ENCODE peak calls at places on chromosomes 1 and 21, in six cellular contexts. G is hepatocyte, W is kidney epithelial cell, V is astrocyte of the spinal cord, K is cardiac fibroblast, P is PC-3. L is an unnamed sample.

GRCh38 chr1:151790940-151791651 is 796 bp upstream of the TDRKH start:
- DNase-seq in P (peak), V (no peak), K (no peak), G (peak), W (peak), L (no peak)

GRCh38 chr1:172470149-172470548 is 26.3 kb upstream of the PIGC start:
- DNase-seq in K (no peak), V (no peak), P (peak), W (no peak), G (peak), L (no peak)

GRCh38 chr1:197619008-197619640 is 156.2 kb downstream of the DENND1B start:
- DNase-seq in V (peak), G (no peak), P (peak), K (peak), W (no peak), L (peak)

GRCh38 chr1:228935855-228936727 is 200.8 kb downstream of the RHOU start:
- DNase-seq in P (no peak), K (no peak), W (no peak), V (no peak), G (peak), L (no peak)

GRCh38 chr1:234863596-234863995 is 253.6 kb upstream of the IRF2BP2 start:
- DNase-seq in V (peak), W (no peak), G (no peak), P (peak), K (peak), L (peak)

GRCh38 chr21:41365377-41366107 is 3.7 kb downstream of the MX2 start:
- DNase-seq in P (no peak), K (no peak), V (no peak), W (no peak), G (no peak), L (no peak)

GRCh38 chr1:29243023-29243862 is 6.9 kb downstream of the PTPRU start:
- DNase-seq in K (no peak), G (no peak), W (no peak), V (no peak), P (no peak), L (no peak)

GRCh38 chr1:205610036-205610435 is 21.8 kb downstream of the ELK4 start:
- DNase-seq in V (peak), G (no peak), W (no peak), K (peak), P (peak), L (peak)

GRCh38 chr1:39722495-39722894 is 16.2 kb upstream of the PPIE start:
- DNase-seq in W (no peak), K (no peak), P (peak), G (no peak), V (no peak), L (no peak)

GRCh38 chr1:196608401-196609113 is at the start of gene KCNT2:
- DNase-seq in G (peak), V (peak), W (peak), K (peak), P (no peak), L (peak)

GRCh38 chr1:163213626-163214025 is 10.9 kb upstream of the RGS5 start:
- DNase-seq in K (no peak), W (no peak), P (no peak), G (no peak), V (no peak), L (no peak)

GRCh38 chr1:83017701-83018100 is 981.2 kb downstream of the TTLL7 start:
- DNase-seq in G (no peak), V (no peak), W (no peak), P (no peak), K (no peak), L (no peak)

GRCh38 chr1:118049981-118050380 is 120.4 kb downstream of the WDR3 start:
- DNase-seq in K (no peak), P (no peak), V (no peak), W (no peak), G (peak), L (no peak)

GRCh38 chr1:87151500-87152421 is 176.9 kb upstream of the LMO4 start:
- DNase-seq in K (peak), V (peak), W (no peak), G (peak), P (no peak), L (peak)

GRCh38 chr1:39905142-39905541 is 3.4 kb upstream of the MYCL start:
- DNase-seq in V (no peak), P (no peak), K (no peak), G (no peak), W (no peak), L (no peak)

GRCh38 chr1:68231627-68232303 is 558 bp downstream of the WLS start:
- DNase-seq in V (peak), P (peak), G (peak), W (no peak), K (peak), L (peak)

GRCh38 chr1:15732686-15733081 is 3.4 kb upstream of the SLC25A34 start:
- DNase-seq in V (no peak), P (no peak), W (no peak), G (no peak), K (no peak), L (no peak)

GRCh38 chr1:13930151-13930550 is 230.2 kb downstream of the PRDM2 start:
- DNase-seq in G (no peak), P (peak), K (no peak), V (no peak), W (no peak), L (peak)

GRCh38 chr1:8174807-8175206 is 143.1 kb upstream of the SLC45A1 start:
- DNase-seq in P (no peak), K (no peak), G (no peak), W (no peak), V (no peak), L (no peak)

GRCh38 chr1:11072216-11072917 is 12.5 kb upstream of the SRM start:
- DNase-seq in P (no peak), G (no peak), V (no peak), W (no peak), K (no peak), L (no peak)

GRCh38 chr1:209937996-209938959 is at the start of gene SYT14:
- DNase-seq in V (peak), W (no peak), K (peak), P (peak), G (peak), L (peak)

GRCh38 chr1:198788561-198789064 is 149.8 kb downstream of the PTPRC start:
- DNase-seq in K (peak), V (peak), P (peak), G (peak), W (no peak), L (peak)

GRCh38 chr1:221672160-221672762 is 69.6 kb downstream of the DUSP10 start:
- DNase-seq in W (no peak), P (peak), G (no peak), V (peak), K (peak), L (peak)

GRCh38 chr1:59692591-59692990 is 122.2 kb upstream of the HOOK1 start:
- DNase-seq in P (no peak), K (peak), G (peak), V (peak), W (no peak), L (peak)

GRCh38 chr1:77859248-77859647 is 29.2 kb upstream of the NEXN start:
- DNase-seq in G (no peak), V (no peak), K (no peak), P (no peak), W (no peak), L (no peak)

GRCh38 chr21:42463861-42464515 is 32.0 kb downstream of the RSPH1 start:
- DNase-seq in W (no peak), G (no peak), V (peak), K (peak), P (peak), L (peak)

GRCh38 chr1:166189126-166189525 is 22.3 kb upstream of the FAM78B start:
- DNase-seq in K (no peak), V (peak), P (no peak), W (no peak), G (no peak), L (no peak)

GRCh38 chr1:118110580-118110979 is 74.4 kb downstream of the SPAG17 start:
- DNase-seq in V (no peak), P (no peak), W (no peak), G (no peak), K (no peak), L (no peak)

GRCh38 chr1:89451011-89451410 is 73.6 kb upstream of the LRRC8B start:
- DNase-seq in V (peak), P (peak), G (no peak), W (peak), K (peak), L (peak)

GRCh38 chr1:11458811-11459275 is 20.1 kb upstream of the DISP3 start:
- DNase-seq in G (no peak), K (peak), P (peak), V (no peak), W (no peak), L (peak)

GRCh38 chr1:51969038-51969705 is 21.3 kb downstream of the RAB3B start:
- DNase-seq in W (peak), P (peak), G (peak), V (peak), K (peak), L (peak)

GRCh38 chr1:34928865-34929496 is 469 bp downstream of the DLGAP3 start:
- DNase-seq in K (no peak), V (no peak), G (peak), W (no peak), P (no peak), L (no peak)

GRCh38 chr1:240107058-240107684 is 15.5 kb downstream of the FMN2 start:
- DNase-seq in K (no peak), W (peak), P (peak), V (peak), G (no peak), L (peak)

GRCh38 chr1:3651939-3652537 is at the start of gene TP73:
- DNase-seq in K (no peak), W (no peak), G (peak), P (peak), V (no peak), L (no peak)

GRCh38 chr1:205286335-205286950 is 35.1 kb downstream of the NUAK2 start:
- DNase-seq in G (no peak), K (no peak), W (no peak), V (peak), P (peak), L (no peak)

GRCh38 chr1:229066591-229066990 is 204.3 kb upstream of the RAB4A start:
- DNase-seq in W (no peak), K (no peak), G (no peak), V (no peak), P (no peak), L (no peak)

GRCh38 chr1:244049142-244049968 is 1.7 kb upstream of the ZBTB18 start:
- DNase-seq in V (no peak), K (peak), G (peak), W (no peak), P (peak), L (no peak)

GRCh38 chr1:207848234-207848633 is 62.7 kb downstream of the CD34 start:
- DNase-seq in P (peak), K (peak), W (peak), V (peak), G (peak), L (peak)

GRCh38 chr1:230772457-230773395 is 25.5 kb downstream of the CAPN9 start:
- DNase-seq in V (peak), P (peak), G (peak), W (peak), K (peak), L (peak)
- TF ChIP-seq CTCF in V (peak), P (peak), G (peak), W (peak), K (peak), L (peak)

DNA sequence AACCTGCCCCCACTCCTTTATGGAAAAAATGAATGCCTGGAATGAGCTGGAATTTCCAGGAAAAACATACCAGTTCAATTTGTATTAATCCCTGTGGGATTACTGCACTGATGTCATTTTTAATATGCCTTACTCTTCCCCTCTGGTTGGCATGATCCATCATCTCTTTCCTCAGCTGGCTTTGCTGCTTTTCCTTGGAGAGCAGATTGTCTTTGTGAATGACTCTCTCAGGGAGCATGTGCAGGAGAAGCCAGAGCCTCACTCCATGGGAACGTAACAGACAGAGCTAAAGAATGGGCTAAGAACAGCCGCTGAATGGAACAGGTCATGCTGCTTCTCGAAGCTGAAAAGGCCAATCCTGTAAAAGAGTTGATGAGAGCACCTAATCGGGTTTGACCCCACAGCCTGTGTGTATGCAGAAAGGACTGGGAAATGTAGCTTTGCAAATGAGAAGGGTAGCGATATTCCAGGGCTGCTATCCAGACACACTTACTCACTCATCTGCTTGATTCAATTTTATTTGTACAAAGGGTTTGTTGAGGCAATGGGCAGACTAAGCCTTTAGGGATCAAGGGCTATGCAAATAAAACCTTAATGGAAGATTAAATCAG is 20.7 kb downstream of the PHC2 start:
- DNase-seq in W (no peak), V (peak), K (peak), P (peak), G (no peak), L (peak)
- H3K4me3 ChIP-seq in W (no peak), V (no peak), K (no peak), P (no peak), G (no peak), L (no peak)

DNA sequence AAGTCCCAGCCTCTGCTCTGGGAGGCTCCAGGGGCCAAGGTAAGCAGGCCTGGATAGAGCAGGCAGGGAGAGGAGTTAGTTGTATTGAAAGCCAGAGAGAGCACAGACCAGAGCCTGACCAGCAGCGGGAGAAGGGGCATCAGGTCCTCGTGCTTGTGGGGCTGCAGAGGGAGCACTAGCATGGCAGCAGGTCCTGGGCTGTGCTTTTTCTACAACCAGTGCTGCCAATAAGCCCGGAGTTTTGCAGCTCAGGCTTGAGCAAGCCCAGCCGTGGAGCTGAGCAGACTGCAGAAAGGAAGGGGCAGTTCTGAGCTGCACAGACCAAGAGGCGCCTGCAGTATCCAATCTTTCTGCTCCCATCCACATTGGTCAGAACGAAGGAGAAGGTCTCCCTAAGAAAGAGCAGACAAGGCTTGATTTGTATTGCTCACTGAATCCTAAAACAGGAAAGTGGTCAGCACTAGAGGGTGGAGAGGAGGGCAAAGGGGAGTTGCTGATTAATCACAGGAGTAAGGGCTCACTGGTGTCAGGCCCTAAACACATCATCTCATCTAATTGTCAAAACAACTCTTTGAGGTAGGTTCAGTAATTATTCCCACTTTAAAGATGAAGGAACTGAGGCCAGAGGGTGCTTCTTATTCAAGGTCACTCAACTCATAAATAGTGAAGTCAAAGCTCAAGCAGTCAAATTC is 2.7 kb downstream of the DENND2D start:
- DNase-seq in K (peak), W (no peak), G (no peak), P (peak), V (no peak), L (no peak)
- TF ChIP-seq CTCF in K (peak), W (peak), G (peak), P (peak), V (no peak), L (no peak)

DNA sequence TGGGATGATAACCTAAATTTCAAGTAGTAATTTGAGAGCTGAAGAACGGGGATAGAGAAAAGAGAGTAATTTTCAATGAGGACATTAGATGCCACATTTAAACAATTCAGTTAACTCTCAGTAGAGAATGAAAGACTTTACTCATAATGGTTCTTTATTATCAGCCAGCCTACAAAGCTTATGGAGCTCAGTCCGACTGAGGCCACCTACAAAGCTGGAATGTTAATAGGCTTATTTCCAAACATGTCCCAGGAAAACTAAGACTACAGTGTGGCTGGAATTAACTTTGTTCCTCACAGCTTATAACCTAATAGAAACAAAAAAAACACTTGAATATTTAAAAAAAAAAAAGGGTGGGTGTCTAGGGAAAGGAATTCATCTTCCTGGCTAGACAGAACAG is 9.9 kb downstream of the SLC19A2 start:
- DNase-seq in V (no peak), P (no peak), W (no peak), K (no peak), G (no peak), L (no peak)
- H3K4me3 ChIP-seq in V (no peak), P (no peak), W (no peak), K (no peak), G (no peak), L (no peak)

GRCh38 chr1:37028981-37029617 is 5.2 kb downstream of the GRIK3 start:
- DNase-seq in G (no peak), K (no peak), V (no peak), W (no peak), P (no peak), L (no peak)
- TF ChIP-seq CTCF in G (no peak), K (no peak), V (no peak), W (no peak), P (peak), L (no peak)

DNA sequence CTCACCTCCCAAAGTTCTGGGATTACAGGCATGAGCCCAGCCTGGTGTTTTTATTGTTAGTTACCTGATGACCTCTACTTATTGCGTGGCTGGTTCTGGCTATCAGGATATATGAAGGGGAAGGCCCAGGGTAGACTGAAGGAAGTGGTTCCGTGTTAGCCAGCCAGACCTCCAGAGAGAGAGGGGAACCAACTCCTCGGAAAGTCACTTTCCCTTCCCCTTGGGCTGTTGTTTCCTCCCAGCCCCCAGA is 2.5 kb upstream of the RCSD1 start:
- DNase-seq in K (no peak), V (no peak), W (no peak), G (no peak), P (no peak), L (no peak)
- H3K4me3 ChIP-seq in K (no peak), V (no peak), W (no peak), G (no peak), P (no peak), L (no peak)

GRCh38 chr1:200301152-200301551 is 108.7 kb downstream of the ZNF281 start:
- DNase-seq in P (no peak), K (no peak), V (no peak), W (no peak), G (no peak), L (no peak)

GRCh38 chr1:200299571-200299970 is 110.3 kb downstream of the ZNF281 start:
- DNase-seq in G (no peak), K (no peak), P (no peak), V (no peak), W (no peak), L (no peak)

GRCh38 chr1:200302893-200303250 is 107.0 kb downstream of the ZNF281 start:
- DNase-seq in G (peak), W (no peak), K (peak), V (peak), P (peak), L (no peak)

GRCh38 chr1:200304146-200304545 is 105.7 kb downstream of the ZNF281 start:
- DNase-seq in K (no peak), V (no peak), P (no peak), W (no peak), G (no peak), L (no peak)

DNA sequence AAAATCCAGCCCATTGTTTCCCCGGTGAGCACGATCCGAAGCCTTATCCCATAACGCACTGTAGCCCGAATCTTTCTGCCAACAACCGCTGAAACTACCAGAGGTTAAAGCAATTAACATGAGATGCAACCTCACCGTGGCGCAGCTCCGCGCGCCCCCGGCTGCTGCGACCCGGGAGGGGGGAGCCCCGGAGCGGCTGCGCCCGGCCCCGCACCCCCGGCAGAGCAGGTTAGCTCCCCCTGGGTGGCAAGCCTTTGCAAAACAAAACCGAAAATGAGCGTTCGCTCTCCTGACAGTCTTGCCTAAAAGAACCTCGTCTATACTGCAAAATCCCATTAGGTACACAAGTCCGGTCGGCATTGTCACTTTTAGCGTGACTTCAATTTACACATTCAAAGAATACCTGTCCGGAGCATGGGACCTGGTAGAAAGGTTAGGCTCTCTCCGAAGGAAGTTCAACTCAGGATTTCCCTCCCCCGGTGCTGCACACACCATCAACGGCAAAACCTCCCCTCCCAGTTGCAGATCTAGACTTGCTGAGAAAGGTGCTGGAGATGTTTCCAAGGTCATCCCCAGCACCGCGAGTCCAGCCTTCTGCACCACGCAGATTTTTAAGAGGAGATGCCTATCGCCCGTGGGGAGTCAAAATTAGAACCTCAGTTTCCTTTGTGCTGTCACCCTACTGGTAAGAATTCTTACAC is 107.5 kb downstream of the ZNF281 start:
- DNase-seq in V (peak), G (peak), K (peak), P (peak), W (no peak), L (peak)
- TF ChIP-seq CTCF in V (no peak), G (no peak), K (peak), P (peak), W (no peak), L (peak)

GRCh38 chr21:45889115-45889708 is 92.4 kb upstream of the COL6A1 start:
- DNase-seq in G (no peak), P (no peak), W (no peak), K (no peak), V (no peak), L (no peak)
- H3K4me3 ChIP-seq in G (no peak), P (no peak), W (no peak), K (no peak), V (no peak), L (no peak)

L was measured in fibroblast of pulmonary artery.